ENCODE peak calls at places on chromosomes 12 and 14, in seven cellular contexts. W is Peyer's patch, Q is adrenal gland, T is K562, N is IMR-90, H is tibial nerve, K is endothelial cell of umbilical vein. B is an unnamed sample.

GRCh38 chr14:64971452-64971889 is 665 bp downstream of the RAB15 start:
- DNase-seq in H (no peak), Q (no peak), N (no peak), K (no peak), T (no peak), W (no peak), B (no peak)

GRCh38 chr14:23153891-23154796 is 29.3 kb downstream of the SLC7A8 start:
- DNase-seq in H (peak; percentile 92), W (peak; percentile 77), K (peak; percentile 61), Q (peak; percentile 97), T (peak; percentile 98), N (no peak), B (peak; percentile 96)

GRCh38 chr12:1869145-1869544 is 48.8 kb downstream of the LRTM2 start:
- DNase-seq in Q (no peak), K (no peak), H (no peak), T (no peak), N (no peak), W (no peak), B (no peak)

GRCh38 chr14:84208451-84208850 is 1321.5 kb upstream of the FLRT2 start:
- DNase-seq in W (no peak), T (no peak), N (no peak), H (no peak), K (no peak), Q (no peak), B (no peak)

GRCh38 chr12:108649126-108649525 is 15.4 kb upstream of the SELPLG start:
- DNase-seq in N (peak; percentile 75), Q (no peak), W (no peak), K (no peak), H (no peak), T (no peak), B (no peak)

GRCh38 chr12:47021298-47021697 is 58.1 kb upstream of the PCED1B start:
- DNase-seq in W (no peak), K (peak; percentile 91), N (peak; percentile 95), H (no peak), Q (no peak), T (peak; percentile 30), B (no peak)

GRCh38 chr14:64502476-64503183 is 1.0 kb downstream of the ZBTB25 start:
- DNase-seq in W (no peak), K (peak; percentile 52), H (no peak), T (no peak), Q (no peak), N (peak; percentile 16), B (peak; percentile 69)

GRCh38 chr14:91254456-91254855 is 10.0 kb upstream of the GPR68 start:
- DNase-seq in H (no peak), T (no peak), W (no peak), K (no peak), Q (no peak), N (no peak), B (no peak)

GRCh38 chr12:21615441-21615840 is 10.8 kb upstream of the GYS2 start:
- DNase-seq in H (no peak), K (peak; percentile 92), N (no peak), T (no peak), Q (no peak), W (no peak), B (no peak)

GRCh38 chr12:6772729-6773661 is 675 bp downstream of the LAG3 start:
- DNase-seq in Q (no peak), K (no peak), W (no peak), T (no peak), H (no peak), N (no peak), B (no peak)

GRCh38 chr12:92649511-92650227 is 53.1 kb upstream of the PLEKHG7 start:
- DNase-seq in W (no peak), H (no peak), T (peak; percentile 42), K (peak; percentile 75), N (peak; percentile 90), Q (peak; percentile 75), B (peak; percentile 71)

GRCh38 chr12:122096591-122097149 is 18.1 kb downstream of the MLXIP start:
- DNase-seq in N (peak; percentile 70), W (peak; percentile 50), T (no peak), Q (peak; percentile 64), K (peak; percentile 63), H (no peak), B (peak; percentile 65)

GRCh38 chr14:23578560-23579310 is at the start of gene JPH4:
- DNase-seq in N (no peak), K (no peak), Q (no peak), W (no peak), T (peak; percentile 28), H (no peak), B (peak; percentile 34)

GRCh38 chr12:49636979-49637378 is 13.6 kb downstream of the PRPF40B start:
- DNase-seq in W (no peak), K (peak; percentile 76), Q (peak; percentile 62), T (peak; percentile 70), N (peak; percentile 68), H (no peak), B (peak; percentile 82)

GRCh38 chr14:79971330-79971729 is 240.0 kb downstream of the DIO2 start:
- DNase-seq in N (peak; percentile 87), Q (no peak), H (no peak), W (no peak), K (no peak), T (no peak), B (no peak)

GRCh38 chr12:40010899-40011774 is 94.7 kb downstream of the SLC2A13 start:
- DNase-seq in N (peak; percentile 72), T (peak; percentile 45), H (peak; percentile 16), W (no peak), Q (peak; percentile 53), K (peak; percentile 63), B (peak; percentile 66)

DNA sequence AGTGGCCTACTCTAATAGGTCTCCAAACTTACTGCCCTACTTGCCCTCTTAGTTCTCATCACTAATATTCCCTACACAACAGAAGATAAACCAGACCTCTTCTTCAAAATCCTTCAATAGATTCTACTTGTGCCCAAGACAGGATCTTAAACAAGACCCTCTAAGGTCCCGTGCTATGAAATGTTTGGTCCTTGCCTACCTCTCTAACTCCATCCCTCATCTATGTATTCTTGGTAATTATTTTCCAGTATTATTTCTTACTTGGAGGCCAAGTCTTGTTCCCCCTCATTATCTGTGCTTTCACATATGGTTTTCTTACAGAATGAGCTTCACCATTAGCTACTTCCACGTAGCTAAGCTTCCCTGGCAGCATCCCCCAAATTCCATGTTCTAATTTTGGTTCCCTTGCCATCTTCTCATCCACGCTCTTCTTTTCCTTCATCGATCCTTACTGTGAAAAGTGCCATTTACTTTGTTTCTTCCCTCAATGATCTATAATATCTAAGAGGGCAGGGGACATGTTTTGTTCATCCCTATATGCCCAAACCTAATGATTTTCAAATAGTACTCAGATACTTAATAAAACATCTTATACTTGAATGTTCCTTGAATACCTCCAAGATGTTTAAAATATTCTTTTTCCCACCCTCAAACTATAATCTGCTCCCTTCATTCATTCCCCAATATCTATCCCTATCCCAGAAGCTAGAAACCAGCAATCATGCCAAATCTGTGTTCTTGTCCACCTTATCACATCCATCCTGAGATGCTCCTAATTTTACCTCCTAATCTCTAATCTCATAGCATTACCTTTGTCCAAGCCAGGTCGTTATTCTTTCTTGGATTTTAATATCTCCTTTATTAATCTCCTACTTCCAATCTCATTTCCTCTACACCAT is 10.1 kb downstream of the HNRNPC start:
- DNase-seq in N (no peak), T (no peak), Q (no peak), W (no peak), H (no peak), K (no peak), B (no peak)
- TF ChIP-seq POLR2A in N (peak; percentile 21), T (peak; percentile 72), Q (no peak), W (no peak), H (no peak), K (no peak), B (no peak)

DNA sequence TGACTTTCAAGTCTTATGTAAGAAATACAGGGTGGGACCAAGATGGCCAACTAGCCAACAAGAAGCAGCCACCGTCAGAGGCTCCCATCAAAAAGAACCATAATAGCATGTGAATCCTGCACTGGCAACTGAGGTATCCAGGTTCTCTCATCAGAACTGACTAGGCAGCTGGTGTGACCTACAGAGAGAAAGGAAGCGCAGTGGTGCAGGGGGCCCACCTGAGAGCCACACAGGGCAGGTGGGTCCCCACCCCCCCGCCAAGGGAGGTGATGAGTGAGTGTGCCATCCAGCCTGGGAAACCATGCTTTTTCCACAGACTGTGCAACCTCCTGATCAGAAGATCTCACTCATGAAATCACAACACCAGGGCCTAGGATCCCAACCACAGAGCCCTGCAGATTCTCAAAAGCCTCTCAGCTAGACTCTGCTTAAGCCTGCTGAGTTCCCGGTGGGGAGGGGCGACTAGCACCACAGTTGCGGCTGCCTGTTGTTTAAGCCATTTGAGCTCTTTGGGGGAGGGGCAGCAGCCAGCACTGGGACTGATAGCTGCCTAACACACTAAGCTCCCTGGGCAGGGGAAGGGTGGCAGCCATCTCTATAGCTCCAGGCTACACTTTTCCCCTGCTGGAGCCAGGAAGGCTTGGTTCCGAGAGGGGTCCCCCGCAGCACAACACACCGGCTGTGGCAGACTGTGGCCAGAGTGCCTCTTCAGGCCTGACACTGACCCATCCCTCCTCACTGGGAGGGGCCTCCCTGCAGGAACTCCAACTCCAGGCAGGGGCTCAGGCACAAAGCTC is 75.3 kb downstream of the GARIN6 start:
- DNase-seq in H (no peak), N (no peak), W (no peak), Q (no peak), K (no peak), T (no peak), B (peak; percentile 56)
- H3K27ac ChIP-seq in H (no peak overlapping the region), N (no peak overlapping the region), W (no peak overlapping the region), Q (no peak overlapping the region), K (no peak overlapping the region), T (no peak overlapping the region), B (no peak overlapping the region)

DNA sequence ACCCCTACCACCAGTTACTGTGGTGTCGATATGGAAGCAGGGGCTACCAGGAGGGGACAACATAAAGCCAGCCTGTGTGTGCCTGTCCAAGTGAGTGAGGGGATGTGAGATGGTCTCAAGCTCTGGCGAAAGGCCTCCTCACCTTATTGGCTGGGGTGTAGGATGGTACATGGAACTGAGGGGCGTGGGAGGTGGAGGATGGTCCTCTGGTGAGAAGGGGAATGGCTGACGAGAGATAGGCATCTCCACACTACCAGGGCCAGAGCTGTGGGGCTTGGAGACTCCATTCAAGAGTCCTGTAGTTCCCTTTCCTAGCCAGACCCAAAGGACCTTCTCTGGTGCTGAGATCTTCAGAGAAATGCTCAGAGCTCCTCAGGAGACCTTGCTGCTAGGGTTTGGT is 32.5 kb upstream of the COL2A1 start:
- DNase-seq in Q (no peak), K (no peak), T (peak; percentile 30), H (no peak), W (no peak), N (no peak), B (no peak)
- H3K4me3 ChIP-seq in Q (no peak overlapping the region), K (no peak overlapping the region), T (no peak overlapping the region), H (no peak overlapping the region), W (no peak overlapping the region), N (no peak overlapping the region), B (no peak overlapping the region)

GRCh38 chr12:57693317-57693658 is 644 bp upstream of the OS9 start:
- DNase-seq in K (no peak), N (no peak), Q (no peak), T (no peak), W (peak; percentile 49), H (no peak), B (no peak)

GRCh38 chr12:57695770-57696432 is 2.0 kb downstream of the OS9 start:
- DNase-seq in T (no peak), K (no peak), N (no peak), Q (no peak), W (no peak), H (no peak), B (no peak)

GRCh38 chr12:57694459-57695019 is 607 bp downstream of the OS9 start:
- DNase-seq in Q (no peak), W (no peak), T (peak; percentile 56), H (no peak), N (no peak), K (peak; percentile 64), B (no peak)

GRCh38 chr12:57692500-57692899 is 1.4 kb upstream of the OS9 start:
- DNase-seq in N (no peak), H (no peak), W (no peak), T (no peak), Q (no peak), K (no peak), B (no peak)

GRCh38 chr12:57693659-57694458 is at the start of gene OS9:
- DNase-seq in T (peak; percentile 100), W (peak; percentile 89), H (peak; percentile 94), K (peak; percentile 100), N (peak; percentile 100), Q (peak; percentile 99), B (peak; percentile 99)
- TF ChIP-seq POLR2A in T (peak; percentile 95), W (peak; percentile 79), H (peak; percentile 80), K (peak; percentile 92), N (peak; percentile 88), Q (peak; percentile 74), B (peak; percentile 68)